ENCODE peak calls at places on chromosomes 13 and 19, in five cellular contexts. A, W, I, D and Q are unnamed samples.

GRCh38 chr13:109687559-109688448 is 98.6 kb downstream of the IRS2 start:
- DNase-seq in D (no peak), A (no peak), I (no peak), W (no peak), Q (no peak)

GRCh38 chr13:110590577-110590976 is 24.8 kb upstream of the NAXD start:
- DNase-seq in D (no peak), W (no peak), I (no peak), A (no peak), Q (no peak)

GRCh38 chr19:11325544-11325943 is 13.9 kb downstream of the RAB3D start:
- DNase-seq in I (no peak), A (no peak), W (no peak), D (no peak), Q (no peak)

GRCh38 chr19:11423164-11423803 is 4.2 kb upstream of the RGL3 start:
- DNase-seq in D (no peak), A (no peak), I (no peak), W (no peak), Q (no peak)

GRCh38 chr13:44218501-44219240 is 155.0 kb upstream of the SERP2 start:
- DNase-seq in A (peak; percentile 53), W (no peak), D (no peak), I (no peak), Q (no peak)

GRCh38 chr19:47275866-47276461 is 1.3 kb downstream of the INAFM1 start:
- DNase-seq in D (peak; percentile 59), A (no peak), W (no peak), I (no peak), Q (no peak)

GRCh38 chr19:16442386-16443276 is 29.1 kb downstream of the EPS15L1 start:
- DNase-seq in I (no peak), D (no peak), A (no peak), W (no peak), Q (no peak)

GRCh38 chr13:41681587-41681986 is 224.2 kb downstream of the RGCC start:
- DNase-seq in A (no peak), I (no peak), D (no peak), W (no peak), Q (no peak)

GRCh38 chr13:113058129-113058987 is 47.2 kb upstream of the F7 start:
- DNase-seq in W (no peak), D (no peak), A (no peak), I (no peak), Q (no peak)

GRCh38 chr19:16795731-16796130 is 33.5 kb upstream of the SIN3B start:
- DNase-seq in W (no peak), I (no peak), A (no peak), D (no peak), Q (no peak)

GRCh38 chr13:38954844-38955243 is 35.8 kb downstream of the STOML3 start:
- DNase-seq in D (no peak), I (no peak), A (no peak), W (no peak), Q (no peak)

GRCh38 chr19:7888145-7888825 is at the start of gene LRRC8E:
- DNase-seq in W (peak; percentile 62), D (peak; percentile 54), I (no peak), A (no peak), Q (no peak)

GRCh38 chr13:51091839-51092238 is 19.2 kb downstream of the C13orf42 start:
- DNase-seq in D (no peak), W (no peak), I (no peak), A (no peak), Q (no peak)

GRCh38 chr19:41746593-41747227 is 8.6 kb upstream of the CEACAM6 start:
- DNase-seq in D (peak; percentile 45), I (no peak), A (peak; percentile 53), W (peak; percentile 94), Q (peak; percentile 16)

GRCh38 chr19:35509018-35509652 is 4.3 kb downstream of the DMKN start:
- DNase-seq in I (peak; percentile 51), D (no peak), W (no peak), A (peak; percentile 30), Q (no peak)

GRCh38 chr13:99335603-99336002 is 28.4 kb upstream of the GPR183 start:
- DNase-seq in W (no peak), A (no peak), D (no peak), I (no peak), Q (no peak)

GRCh38 chr13:109383683-109384082 is 402.7 kb downstream of the IRS2 start:
- DNase-seq in A (no peak), W (no peak), I (no peak), D (peak; percentile 86), Q (no peak)

GRCh38 chr13:114142640-114143490 is 10.4 kb upstream of the RASA3 start:
- DNase-seq in D (no peak), I (no peak), A (no peak), W (no peak), Q (peak; percentile 72)

GRCh38 chr13:101654916-101655315 is 202.4 kb downstream of the ITGBL1 start:
- DNase-seq in A (no peak), I (no peak), W (no peak), D (peak; percentile 57), Q (no peak)

GRCh38 chr19:2469102-2469914 is 6.6 kb upstream of the GADD45B start:
- DNase-seq in W (peak; percentile 92), A (no peak), D (peak; percentile 76), I (no peak), Q (no peak)

GRCh38 chr13:98543380-98544104 is 33.4 kb downstream of the STK24 start:
- DNase-seq in A (no peak), W (no peak), I (no peak), D (no peak), Q (no peak)